ENCODE peak calls at places on chromosome 10, in five cellular contexts. One of them, this sample, is unnamed.

GRCh38 chr10:63829020-63829419 is 307.8 kb downstream of the REEP3 start:
- DNase-seq in IMR-90: no peak
- DNase-seq in cardiac fibroblast: no peak
- DNase-seq in suprapubic skin: no peak
- DNase-seq in neural progenitor cell: no peak
- DNase-seq in this sample: no peak

GRCh38 chr10:91745086-91745831 is 53.0 kb upstream of the TNKS2 start:
- DNase-seq in IMR-90: no peak
- DNase-seq in suprapubic skin: no peak
- DNase-seq in neural progenitor cell: peak
- DNase-seq in cardiac fibroblast: peak
- DNase-seq in this sample: no peak

GRCh38 chr10:63105811-63106755 is 27.0 kb upstream of the NRBF2 start:
- DNase-seq in cardiac fibroblast: peak
- DNase-seq in IMR-90: peak
- DNase-seq in neural progenitor cell: peak
- DNase-seq in suprapubic skin: peak
- DNase-seq in this sample: peak

GRCh38 chr10:52573347-52573746 is 199.2 kb downstream of the MBL2 start:
- DNase-seq in cardiac fibroblast: no peak
- DNase-seq in neural progenitor cell: no peak
- DNase-seq in suprapubic skin: no peak
- DNase-seq in IMR-90: no peak
- DNase-seq in this sample: no peak

GRCh38 chr10:22320591-22321155 is at the start of gene BMI1:
- DNase-seq in neural progenitor cell: peak
- DNase-seq in IMR-90: peak
- DNase-seq in suprapubic skin: peak
- DNase-seq in cardiac fibroblast: peak
- DNase-seq in this sample: peak

GRCh38 chr10:44902838-44903545 is 8.1 kb upstream of the TMEM72 start:
- DNase-seq in suprapubic skin: no peak
- DNase-seq in cardiac fibroblast: no peak
- DNase-seq in IMR-90: no peak
- DNase-seq in neural progenitor cell: no peak
- DNase-seq in this sample: no peak

GRCh38 chr10:10233256-10233655 is 784.4 kb upstream of the CELF2 start:
- DNase-seq in neural progenitor cell: no peak
- DNase-seq in IMR-90: no peak
- DNase-seq in suprapubic skin: no peak
- DNase-seq in cardiac fibroblast: peak
- DNase-seq in this sample: no peak

GRCh38 chr10:49278497-49278902 is 20.5 kb upstream of the C10orf71 start:
- DNase-seq in suprapubic skin: no peak
- DNase-seq in neural progenitor cell: no peak
- DNase-seq in IMR-90: no peak
- DNase-seq in cardiac fibroblast: no peak
- DNase-seq in this sample: no peak

GRCh38 chr10:51092402-51092801 is 18.1 kb downstream of the PRKG1 start:
- DNase-seq in suprapubic skin: no peak
- DNase-seq in cardiac fibroblast: peak
- DNase-seq in IMR-90: peak
- DNase-seq in neural progenitor cell: no peak
- DNase-seq in this sample: peak

GRCh38 chr10:43222296-43222695 is 44.6 kb downstream of the RASGEF1A start:
- DNase-seq in cardiac fibroblast: no peak
- DNase-seq in IMR-90: no peak
- DNase-seq in neural progenitor cell: no peak
- DNase-seq in suprapubic skin: peak
- DNase-seq in this sample: peak

GRCh38 chr10:16995867-16996529 is 133.6 kb downstream of the CUBN start:
- DNase-seq in IMR-90: peak
- DNase-seq in neural progenitor cell: peak
- DNase-seq in suprapubic skin: no peak
- DNase-seq in cardiac fibroblast: peak
- DNase-seq in this sample: no peak

GRCh38 chr10:62459072-62459471 is 84.9 kb downstream of the ZNF365 start:
- DNase-seq in IMR-90: peak
- DNase-seq in suprapubic skin: no peak
- DNase-seq in cardiac fibroblast: peak
- DNase-seq in neural progenitor cell: no peak
- DNase-seq in this sample: no peak

GRCh38 chr10:68208424-68209042 is 23.4 kb downstream of the ATOH7 start:
- DNase-seq in neural progenitor cell: peak
- DNase-seq in cardiac fibroblast: peak
- DNase-seq in IMR-90: peak
- DNase-seq in suprapubic skin: no peak
- DNase-seq in this sample: no peak

GRCh38 chr10:66162560-66163143 is 763.2 kb upstream of the LRRTM3 start:
- DNase-seq in neural progenitor cell: no peak
- DNase-seq in suprapubic skin: no peak
- DNase-seq in IMR-90: no peak
- DNase-seq in cardiac fibroblast: no peak
- DNase-seq in this sample: no peak

GRCh38 chr10:29648114-29648982 is 13.6 kb upstream of the SVIL start:
- DNase-seq in neural progenitor cell: no peak
- DNase-seq in cardiac fibroblast: no peak
- DNase-seq in IMR-90: peak
- DNase-seq in suprapubic skin: no peak
- DNase-seq in this sample: no peak

GRCh38 chr10:11901454-11902431 is 78.6 kb downstream of the PROSER2 start:
- DNase-seq in IMR-90: peak
- DNase-seq in cardiac fibroblast: peak
- DNase-seq in neural progenitor cell: no peak
- DNase-seq in suprapubic skin: no peak
- DNase-seq in this sample: no peak

GRCh38 chr10:132539431-132539839 is 1.8 kb downstream of the INPP5A start:
- DNase-seq in cardiac fibroblast: no peak
- DNase-seq in suprapubic skin: peak
- DNase-seq in neural progenitor cell: no peak
- DNase-seq in IMR-90: no peak
- DNase-seq in this sample: peak

GRCh38 chr10:89438525-89438924 is 24.2 kb downstream of the IFIT5 start:
- DNase-seq in IMR-90: peak
- DNase-seq in neural progenitor cell: no peak
- DNase-seq in cardiac fibroblast: no peak
- DNase-seq in suprapubic skin: no peak
- DNase-seq in this sample: no peak

GRCh38 chr10:105843786-105844560 is 1202.9 kb downstream of the SORCS3 start:
- DNase-seq in neural progenitor cell: peak
- DNase-seq in cardiac fibroblast: no peak
- DNase-seq in suprapubic skin: no peak
- DNase-seq in IMR-90: no peak
- DNase-seq in this sample: no peak

GRCh38 chr10:110241407-110241806 is 34.0 kb downstream of the MXI1 start:
- DNase-seq in neural progenitor cell: no peak
- DNase-seq in suprapubic skin: no peak
- DNase-seq in cardiac fibroblast: no peak
- DNase-seq in IMR-90: no peak
- DNase-seq in this sample: no peak

GRCh38 chr10:127534511-127534910 is 14.6 kb upstream of the NPS start:
- DNase-seq in suprapubic skin: no peak
- DNase-seq in IMR-90: no peak
- DNase-seq in cardiac fibroblast: no peak
- DNase-seq in neural progenitor cell: no peak
- DNase-seq in this sample: no peak

GRCh38 chr10:64636461-64636860 is 1115.3 kb downstream of the REEP3 start:
- DNase-seq in suprapubic skin: no peak
- DNase-seq in IMR-90: no peak
- DNase-seq in neural progenitor cell: no peak
- DNase-seq in cardiac fibroblast: no peak
- DNase-seq in this sample: no peak

GRCh38 chr10:7984325-7984724 is 70.2 kb upstream of the GATA3 start:
- DNase-seq in IMR-90: no peak
- DNase-seq in cardiac fibroblast: no peak
- DNase-seq in suprapubic skin: no peak
- DNase-seq in neural progenitor cell: no peak
- DNase-seq in this sample: no peak

GRCh38 chr10:131099028-131099427 is 212.5 kb downstream of the TCERG1L start:
- DNase-seq in cardiac fibroblast: no peak
- DNase-seq in IMR-90: no peak
- DNase-seq in suprapubic skin: no peak
- DNase-seq in neural progenitor cell: no peak
- DNase-seq in this sample: no peak

GRCh38 chr10:93897070-93897797 is 3.5 kb downstream of the SLC35G1 start:
- DNase-seq in suprapubic skin: no peak
- DNase-seq in neural progenitor cell: peak
- DNase-seq in IMR-90: no peak
- DNase-seq in cardiac fibroblast: no peak
- DNase-seq in this sample: no peak

GRCh38 chr10:74437822-74438221 is 286.8 kb downstream of the ADK start:
- DNase-seq in IMR-90: peak
- DNase-seq in neural progenitor cell: no peak
- DNase-seq in cardiac fibroblast: peak
- DNase-seq in suprapubic skin: no peak
- DNase-seq in this sample: no peak

GRCh38 chr10:114458955-114459354 is 54.7 kb upstream of the AFAP1L2 start:
- DNase-seq in suprapubic skin: no peak
- DNase-seq in cardiac fibroblast: peak
- DNase-seq in neural progenitor cell: peak
- DNase-seq in IMR-90: peak
- DNase-seq in this sample: peak

GRCh38 chr10:32050145-32050544 is 6.1 kb downstream of the KIF5B start:
- DNase-seq in cardiac fibroblast: no peak
- DNase-seq in suprapubic skin: no peak
- DNase-seq in neural progenitor cell: no peak
- DNase-seq in IMR-90: no peak
- DNase-seq in this sample: no peak

DNA sequence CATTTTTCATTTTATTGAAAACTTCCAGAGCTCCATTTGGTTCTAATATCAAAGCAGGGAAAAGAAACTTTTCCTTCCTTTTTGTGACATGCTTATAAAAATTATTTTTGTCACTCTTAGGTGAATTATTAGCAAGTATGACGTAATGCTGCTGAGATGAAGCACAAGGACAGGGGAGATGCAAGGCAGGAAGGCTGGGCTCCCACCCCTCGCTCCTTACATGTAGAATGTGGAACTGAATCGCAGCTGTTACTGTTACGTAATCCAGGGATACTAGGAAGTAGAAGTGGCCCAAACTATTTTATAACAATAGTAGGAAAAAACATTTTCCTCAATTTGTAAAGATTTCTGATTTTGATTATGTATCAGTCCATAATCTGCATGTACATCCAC is 17.1 kb upstream of the GTPBP4 start:
- DNase-seq in cardiac fibroblast: peak
- DNase-seq in IMR-90: peak
- DNase-seq in suprapubic skin: peak
- DNase-seq in neural progenitor cell: no peak
- DNase-seq in this sample: no peak
- H3K4me3 ChIP-seq in cardiac fibroblast: no peak
- H3K4me3 ChIP-seq in IMR-90: no peak
- H3K4me3 ChIP-seq in suprapubic skin: no peak
- H3K4me3 ChIP-seq in neural progenitor cell: no peak
- H3K4me3 ChIP-seq in this sample: no peak

DNA sequence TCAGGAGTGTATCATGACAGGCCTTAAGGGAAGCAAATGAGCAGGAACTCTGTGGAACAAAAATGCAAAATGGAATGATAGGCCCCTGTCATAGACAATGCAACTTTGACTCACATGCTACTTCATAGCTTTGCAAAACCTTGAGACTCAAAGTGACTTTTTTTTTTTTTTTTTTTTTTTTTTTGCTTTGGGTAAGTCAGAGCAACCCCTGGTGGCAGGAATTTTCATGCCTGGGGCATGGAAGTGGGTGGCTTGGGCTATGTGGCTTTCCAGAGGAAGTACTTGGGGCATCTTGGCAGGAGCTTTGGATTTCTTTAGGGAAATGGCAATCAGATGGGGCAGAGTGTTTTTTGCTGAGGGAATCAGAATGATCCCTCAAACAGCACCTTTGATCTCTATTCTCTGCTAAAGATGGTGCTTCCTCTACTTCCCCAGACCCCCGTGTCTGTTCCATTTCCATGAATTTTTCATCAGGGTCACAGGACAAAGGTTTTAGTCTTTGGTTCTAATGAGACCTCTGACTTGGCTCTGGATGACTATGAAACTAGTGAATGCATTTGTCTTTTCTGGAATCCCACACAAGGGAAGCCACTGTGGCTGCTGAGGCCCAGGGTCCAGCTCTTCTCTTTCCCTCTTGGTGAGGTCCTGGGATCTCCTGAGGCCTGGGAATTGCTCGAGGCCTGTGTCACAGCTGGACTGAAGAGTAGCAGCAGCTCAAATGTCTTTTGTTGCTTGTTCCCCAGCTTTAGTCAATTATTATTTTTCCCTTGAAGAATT is 62.8 kb downstream of the TACC2 start:
- DNase-seq in cardiac fibroblast: peak
- DNase-seq in neural progenitor cell: peak
- DNase-seq in IMR-90: peak
- DNase-seq in suprapubic skin: no peak
- DNase-seq in this sample: no peak
- TF ChIP-seq CTCF in cardiac fibroblast: peak
- TF ChIP-seq CTCF in neural progenitor cell: peak
- TF ChIP-seq CTCF in IMR-90: peak
- TF ChIP-seq CTCF in suprapubic skin: peak
- TF ChIP-seq CTCF in this sample: peak

DNA sequence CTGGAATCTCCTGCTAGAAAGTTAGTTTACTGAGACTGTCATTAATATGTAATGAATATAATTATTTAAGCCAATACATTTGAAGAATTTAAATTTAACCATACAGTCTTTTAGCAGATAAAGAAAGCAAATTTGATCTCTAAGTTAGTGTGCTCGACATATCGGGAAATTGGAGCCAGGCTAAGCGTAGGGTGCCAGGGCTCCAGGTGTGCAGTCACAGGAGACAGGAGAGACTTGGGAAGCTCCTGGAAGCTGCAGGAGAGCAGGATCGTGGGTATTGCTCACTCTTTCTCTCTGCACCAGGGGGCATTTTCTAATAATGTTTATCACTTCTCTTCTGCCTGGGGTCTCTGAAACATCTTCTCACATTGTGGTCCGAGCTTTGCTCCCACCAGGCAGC is 342.0 kb upstream of the ANKRD30A start:
- DNase-seq in cardiac fibroblast: no peak
- DNase-seq in IMR-90: no peak
- DNase-seq in neural progenitor cell: no peak
- DNase-seq in suprapubic skin: no peak
- DNase-seq in this sample: no peak
- H3K4me3 ChIP-seq in cardiac fibroblast: no peak
- H3K4me3 ChIP-seq in IMR-90: no peak
- H3K4me3 ChIP-seq in neural progenitor cell: no peak
- H3K4me3 ChIP-seq in suprapubic skin: no peak
- H3K4me3 ChIP-seq in this sample: no peak

DNA sequence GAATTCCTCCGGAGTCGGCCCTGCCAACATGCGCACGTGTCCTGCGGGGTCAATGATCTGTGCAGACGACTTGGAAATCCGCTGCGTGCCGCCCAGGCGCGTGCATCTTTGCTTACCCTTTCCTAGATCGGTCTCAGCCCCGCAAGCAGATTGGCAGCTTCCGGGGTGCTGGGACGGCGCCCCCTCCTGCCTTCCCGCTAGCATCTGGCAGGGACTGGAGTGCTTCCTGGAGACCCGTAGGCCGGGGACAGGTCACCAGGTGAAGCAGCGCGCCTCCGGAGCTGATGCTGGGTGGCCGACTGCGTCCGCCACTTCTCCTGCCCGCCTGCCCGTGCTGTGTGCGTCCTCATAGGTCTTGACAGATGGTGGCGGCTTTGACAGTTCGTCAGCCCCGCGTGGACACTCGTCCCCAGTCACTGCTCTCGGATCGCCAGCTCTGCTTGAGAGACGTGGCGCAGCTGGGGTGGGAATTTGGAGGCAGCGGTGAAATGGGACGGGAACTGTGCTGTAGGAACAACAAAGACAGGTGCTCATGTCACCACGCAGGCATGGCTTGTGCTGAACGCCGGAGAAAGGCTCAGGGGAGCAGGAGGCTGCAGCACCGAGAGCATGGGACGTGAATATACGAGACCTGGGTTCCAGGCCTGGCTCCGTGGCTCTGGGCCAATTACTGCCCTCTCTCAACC is 21.9 kb upstream of the KCNK18 start:
- DNase-seq in neural progenitor cell: no peak
- DNase-seq in suprapubic skin: peak
- DNase-seq in cardiac fibroblast: no peak
- DNase-seq in IMR-90: no peak
- DNase-seq in this sample: peak
- TF ChIP-seq CTCF in neural progenitor cell: no peak
- TF ChIP-seq CTCF in suprapubic skin: no peak
- TF ChIP-seq CTCF in cardiac fibroblast: no peak
- TF ChIP-seq CTCF in IMR-90: no peak
- TF ChIP-seq CTCF in this sample: no peak

This sample was measured in left lung.